ENCODE peak calls at places on chromosomes 5 and 9, in seven cellular contexts. One of them, this sample, is unnamed.
A peak's percentile ranks its signal among the peaks of the same experiment; 100 is the strongest.

GRCh38 chr9:85478847-85479246 is 262.9 kb downstream of the AGTPBP1 start:
- DNase-seq in fibroblast of mammary gland: no peak
- DNase-seq in cardiac fibroblast: no peak
- DNase-seq in neural progenitor cell: no peak
- DNase-seq in GM20000: no peak
- DNase-seq in NCI-H2081: no peak
- DNase-seq in activated effector memory CD4-positive, alpha-beta T cell treated with Interleukin-2 at 50 U/mL for 16 hours: no peak
- DNase-seq in this sample: no peak

GRCh38 chr9:69649566-69650260 is 22.5 kb downstream of the APBA1 start:
- DNase-seq in fibroblast of mammary gland: peak; percentile 63
- DNase-seq in cardiac fibroblast: peak; percentile 44
- DNase-seq in neural progenitor cell: no peak
- DNase-seq in GM20000: no peak
- DNase-seq in NCI-H2081: no peak
- DNase-seq in activated effector memory CD4-positive, alpha-beta T cell treated with Interleukin-2 at 50 U/mL for 16 hours: no peak
- DNase-seq in this sample: no peak

GRCh38 chr9:128886211-128886826 is 4.4 kb downstream of the LRRC8A start:
- DNase-seq in fibroblast of mammary gland: peak; percentile 29
- DNase-seq in cardiac fibroblast: peak; percentile 50
- DNase-seq in neural progenitor cell: no peak
- DNase-seq in GM20000: no peak
- DNase-seq in NCI-H2081: no peak
- DNase-seq in activated effector memory CD4-positive, alpha-beta T cell treated with Interleukin-2 at 50 U/mL for 16 hours: no peak
- DNase-seq in this sample: no peak

GRCh38 chr9:79360387-79361347 is 211.1 kb upstream of the TLE4 start:
- DNase-seq in fibroblast of mammary gland: no peak
- DNase-seq in cardiac fibroblast: peak; percentile 38
- DNase-seq in neural progenitor cell: no peak
- DNase-seq in GM20000: no peak
- DNase-seq in NCI-H2081: peak; percentile 30
- DNase-seq in activated effector memory CD4-positive, alpha-beta T cell treated with Interleukin-2 at 50 U/mL for 16 hours: no peak
- DNase-seq in this sample: no peak

GRCh38 chr5:81789033-81789432 is 38.1 kb upstream of the SSBP2 start:
- DNase-seq in fibroblast of mammary gland: peak; percentile 91
- DNase-seq in cardiac fibroblast: peak; percentile 73
- DNase-seq in neural progenitor cell: no peak
- DNase-seq in GM20000: no peak
- DNase-seq in NCI-H2081: no peak
- DNase-seq in activated effector memory CD4-positive, alpha-beta T cell treated with Interleukin-2 at 50 U/mL for 16 hours: no peak
- DNase-seq in this sample: no peak

GRCh38 chr5:151082976-151083651 is 2.3 kb upstream of the TNIP1 start:
- DNase-seq in fibroblast of mammary gland: peak; percentile 26
- DNase-seq in cardiac fibroblast: peak; percentile 80
- DNase-seq in neural progenitor cell: no peak
- DNase-seq in GM20000: no peak
- DNase-seq in NCI-H2081: no peak
- DNase-seq in activated effector memory CD4-positive, alpha-beta T cell treated with Interleukin-2 at 50 U/mL for 16 hours: peak; percentile 60
- DNase-seq in this sample: no peak

GRCh38 chr5:102010644-102011043 is 285.4 kb downstream of the SLCO4C1 start:
- DNase-seq in fibroblast of mammary gland: no peak
- DNase-seq in cardiac fibroblast: no peak
- DNase-seq in neural progenitor cell: no peak
- DNase-seq in GM20000: no peak
- DNase-seq in NCI-H2081: no peak
- DNase-seq in activated effector memory CD4-positive, alpha-beta T cell treated with Interleukin-2 at 50 U/mL for 16 hours: no peak
- DNase-seq in this sample: no peak

GRCh38 chr9:1298027-1298426 is 247.9 kb downstream of the DMRT2 start:
- DNase-seq in fibroblast of mammary gland: no peak
- DNase-seq in cardiac fibroblast: no peak
- DNase-seq in neural progenitor cell: no peak
- DNase-seq in GM20000: no peak
- DNase-seq in NCI-H2081: no peak
- DNase-seq in activated effector memory CD4-positive, alpha-beta T cell treated with Interleukin-2 at 50 U/mL for 16 hours: no peak
- DNase-seq in this sample: no peak

GRCh38 chr5:43192558-43193170 is 639 bp downstream of the NIM1K start:
- DNase-seq in fibroblast of mammary gland: peak; percentile 40
- DNase-seq in cardiac fibroblast: peak; percentile 41
- DNase-seq in neural progenitor cell: peak; percentile 39
- DNase-seq in GM20000: peak; percentile 41
- DNase-seq in NCI-H2081: peak; percentile 30
- DNase-seq in activated effector memory CD4-positive, alpha-beta T cell treated with Interleukin-2 at 50 U/mL for 16 hours: no peak
- DNase-seq in this sample: peak; percentile 49

GRCh38 chr5:160198886-160199409 is 30.4 kb upstream of the FABP6 start:
- DNase-seq in fibroblast of mammary gland: no peak
- DNase-seq in cardiac fibroblast: no peak
- DNase-seq in neural progenitor cell: peak; percentile 19
- DNase-seq in GM20000: no peak
- DNase-seq in NCI-H2081: no peak
- DNase-seq in activated effector memory CD4-positive, alpha-beta T cell treated with Interleukin-2 at 50 U/mL for 16 hours: no peak
- DNase-seq in this sample: no peak

GRCh38 chr5:37553720-37554402 is 174.7 kb downstream of the WDR70 start:
- DNase-seq in fibroblast of mammary gland: peak; percentile 74
- DNase-seq in cardiac fibroblast: peak; percentile 80
- DNase-seq in neural progenitor cell: no peak
- DNase-seq in GM20000: no peak
- DNase-seq in NCI-H2081: no peak
- DNase-seq in activated effector memory CD4-positive, alpha-beta T cell treated with Interleukin-2 at 50 U/mL for 16 hours: no peak
- DNase-seq in this sample: no peak

GRCh38 chr9:98791147-98792095 is 4.9 kb downstream of the ANKS6 start:
- DNase-seq in fibroblast of mammary gland: peak; percentile 97
- DNase-seq in cardiac fibroblast: peak; percentile 96
- DNase-seq in neural progenitor cell: peak; percentile 80
- DNase-seq in GM20000: peak; percentile 88
- DNase-seq in NCI-H2081: no peak
- DNase-seq in activated effector memory CD4-positive, alpha-beta T cell treated with Interleukin-2 at 50 U/mL for 16 hours: peak; percentile 42
- DNase-seq in this sample: peak; percentile 87

GRCh38 chr5:31990296-31990695 is 183.8 kb downstream of the GOLPH3 start:
- DNase-seq in fibroblast of mammary gland: no peak
- DNase-seq in cardiac fibroblast: peak; percentile 12
- DNase-seq in neural progenitor cell: no peak
- DNase-seq in GM20000: no peak
- DNase-seq in NCI-H2081: no peak
- DNase-seq in activated effector memory CD4-positive, alpha-beta T cell treated with Interleukin-2 at 50 U/mL for 16 hours: no peak
- DNase-seq in this sample: no peak

GRCh38 chr9:20135119-20135697 is 346.4 kb upstream of the SLC24A2 start:
- DNase-seq in fibroblast of mammary gland: no peak
- DNase-seq in cardiac fibroblast: no peak
- DNase-seq in neural progenitor cell: no peak
- DNase-seq in GM20000: no peak
- DNase-seq in NCI-H2081: no peak
- DNase-seq in activated effector memory CD4-positive, alpha-beta T cell treated with Interleukin-2 at 50 U/mL for 16 hours: no peak
- DNase-seq in this sample: no peak

GRCh38 chr5:75550597-75550996 is 38.9 kb downstream of the POLK start:
- DNase-seq in fibroblast of mammary gland: no peak
- DNase-seq in cardiac fibroblast: no peak
- DNase-seq in neural progenitor cell: no peak
- DNase-seq in GM20000: no peak
- DNase-seq in NCI-H2081: no peak
- DNase-seq in activated effector memory CD4-positive, alpha-beta T cell treated with Interleukin-2 at 50 U/mL for 16 hours: no peak
- DNase-seq in this sample: no peak

GRCh38 chr5:56314536-56314935 is 81.4 kb upstream of the ANKRD55 start:
- DNase-seq in fibroblast of mammary gland: peak; percentile 36
- DNase-seq in cardiac fibroblast: peak; percentile 53
- DNase-seq in neural progenitor cell: peak; percentile 12
- DNase-seq in GM20000: peak; percentile 46
- DNase-seq in NCI-H2081: no peak
- DNase-seq in activated effector memory CD4-positive, alpha-beta T cell treated with Interleukin-2 at 50 U/mL for 16 hours: peak; percentile 27
- DNase-seq in this sample: peak; percentile 52

GRCh38 chr5:32223972-32224608 is 50.0 kb upstream of the GOLPH3 start:
- DNase-seq in fibroblast of mammary gland: peak; percentile 52
- DNase-seq in cardiac fibroblast: peak; percentile 40
- DNase-seq in neural progenitor cell: peak; percentile 27
- DNase-seq in GM20000: no peak
- DNase-seq in NCI-H2081: no peak
- DNase-seq in activated effector memory CD4-positive, alpha-beta T cell treated with Interleukin-2 at 50 U/mL for 16 hours: no peak
- DNase-seq in this sample: no peak

GRCh38 chr5:64977779-64978178 is 209.0 kb downstream of the CWC27 start:
- DNase-seq in fibroblast of mammary gland: peak; percentile 86
- DNase-seq in cardiac fibroblast: peak; percentile 65
- DNase-seq in neural progenitor cell: no peak
- DNase-seq in GM20000: no peak
- DNase-seq in NCI-H2081: no peak
- DNase-seq in activated effector memory CD4-positive, alpha-beta T cell treated with Interleukin-2 at 50 U/mL for 16 hours: no peak
- DNase-seq in this sample: no peak

GRCh38 chr5:153629027-153629426 is 138.6 kb downstream of the GRIA1 start:
- DNase-seq in fibroblast of mammary gland: peak; percentile 97
- DNase-seq in cardiac fibroblast: peak; percentile 98
- DNase-seq in neural progenitor cell: peak; percentile 58
- DNase-seq in GM20000: no peak
- DNase-seq in NCI-H2081: no peak
- DNase-seq in activated effector memory CD4-positive, alpha-beta T cell treated with Interleukin-2 at 50 U/mL for 16 hours: no peak
- DNase-seq in this sample: no peak

GRCh38 chr9:31032206-31032605 is 1352.2 kb upstream of the ACO1 start:
- DNase-seq in fibroblast of mammary gland: no peak
- DNase-seq in cardiac fibroblast: no peak
- DNase-seq in neural progenitor cell: no peak
- DNase-seq in GM20000: no peak
- DNase-seq in NCI-H2081: no peak
- DNase-seq in activated effector memory CD4-positive, alpha-beta T cell treated with Interleukin-2 at 50 U/mL for 16 hours: no peak
- DNase-seq in this sample: no peak

GRCh38 chr9:125626187-125626586 is 80.8 kb downstream of the MAPKAP1 start:
- DNase-seq in fibroblast of mammary gland: peak; percentile 44
- DNase-seq in cardiac fibroblast: no peak
- DNase-seq in neural progenitor cell: no peak
- DNase-seq in GM20000: no peak
- DNase-seq in NCI-H2081: no peak
- DNase-seq in activated effector memory CD4-positive, alpha-beta T cell treated with Interleukin-2 at 50 U/mL for 16 hours: no peak
- DNase-seq in this sample: no peak

GRCh38 chr5:175572922-175573321 is 84.9 kb upstream of the HRH2 start:
- DNase-seq in fibroblast of mammary gland: peak; percentile 4
- DNase-seq in cardiac fibroblast: peak; percentile 13
- DNase-seq in neural progenitor cell: no peak
- DNase-seq in GM20000: no peak
- DNase-seq in NCI-H2081: no peak
- DNase-seq in activated effector memory CD4-positive, alpha-beta T cell treated with Interleukin-2 at 50 U/mL for 16 hours: no peak
- DNase-seq in this sample: no peak

GRCh38 chr9:89663264-89663970 is 58.6 kb downstream of the GADD45G start:
- DNase-seq in fibroblast of mammary gland: no peak
- DNase-seq in cardiac fibroblast: no peak
- DNase-seq in neural progenitor cell: no peak
- DNase-seq in GM20000: no peak
- DNase-seq in NCI-H2081: no peak
- DNase-seq in activated effector memory CD4-positive, alpha-beta T cell treated with Interleukin-2 at 50 U/mL for 16 hours: no peak
- DNase-seq in this sample: no peak

GRCh38 chr5:4520557-4520956 is 619.6 kb upstream of the ADAMTS16 start:
- DNase-seq in fibroblast of mammary gland: no peak
- DNase-seq in cardiac fibroblast: no peak
- DNase-seq in neural progenitor cell: no peak
- DNase-seq in GM20000: no peak
- DNase-seq in NCI-H2081: no peak
- DNase-seq in activated effector memory CD4-positive, alpha-beta T cell treated with Interleukin-2 at 50 U/mL for 16 hours: no peak
- DNase-seq in this sample: no peak

GRCh38 chr9:84570482-84571154 is 98.9 kb upstream of the NTRK2 start:
- DNase-seq in fibroblast of mammary gland: no peak
- DNase-seq in cardiac fibroblast: no peak
- DNase-seq in neural progenitor cell: no peak
- DNase-seq in GM20000: no peak
- DNase-seq in NCI-H2081: no peak
- DNase-seq in activated effector memory CD4-positive, alpha-beta T cell treated with Interleukin-2 at 50 U/mL for 16 hours: no peak
- DNase-seq in this sample: no peak

GRCh38 chr5:66518753-66519152 is 77.4 kb upstream of the MAST4 start:
- DNase-seq in fibroblast of mammary gland: no peak
- DNase-seq in cardiac fibroblast: peak; percentile 27
- DNase-seq in neural progenitor cell: no peak
- DNase-seq in GM20000: no peak
- DNase-seq in NCI-H2081: no peak
- DNase-seq in activated effector memory CD4-positive, alpha-beta T cell treated with Interleukin-2 at 50 U/mL for 16 hours: no peak
- DNase-seq in this sample: no peak

GRCh38 chr9:135574943-135575342 is 13.4 kb downstream of the PAEP start:
- DNase-seq in fibroblast of mammary gland: no peak
- DNase-seq in cardiac fibroblast: no peak
- DNase-seq in neural progenitor cell: no peak
- DNase-seq in GM20000: no peak
- DNase-seq in NCI-H2081: no peak
- DNase-seq in activated effector memory CD4-positive, alpha-beta T cell treated with Interleukin-2 at 50 U/mL for 16 hours: no peak
- DNase-seq in this sample: no peak

GRCh38 chr9:125361837-125362531 is 100.4 kb downstream of the GAPVD1 start:
- DNase-seq in fibroblast of mammary gland: peak; percentile 39
- DNase-seq in cardiac fibroblast: peak; percentile 39
- DNase-seq in neural progenitor cell: peak; percentile 38
- DNase-seq in GM20000: no peak
- DNase-seq in NCI-H2081: no peak
- DNase-seq in activated effector memory CD4-positive, alpha-beta T cell treated with Interleukin-2 at 50 U/mL for 16 hours: no peak
- DNase-seq in this sample: no peak

GRCh38 chr9:87579761-87580626 is 82.3 kb downstream of the DAPK1 start:
- DNase-seq in fibroblast of mammary gland: no peak
- DNase-seq in cardiac fibroblast: peak; percentile 18
- DNase-seq in neural progenitor cell: no peak
- DNase-seq in GM20000: no peak
- DNase-seq in NCI-H2081: no peak
- DNase-seq in activated effector memory CD4-positive, alpha-beta T cell treated with Interleukin-2 at 50 U/mL for 16 hours: no peak
- DNase-seq in this sample: no peak

GRCh38 chr9:125631391-125632085 is 75.5 kb downstream of the MAPKAP1 start:
- DNase-seq in fibroblast of mammary gland: peak; percentile 68
- DNase-seq in cardiac fibroblast: peak; percentile 74
- DNase-seq in neural progenitor cell: peak; percentile 59
- DNase-seq in GM20000: peak; percentile 72
- DNase-seq in NCI-H2081: peak; percentile 40
- DNase-seq in activated effector memory CD4-positive, alpha-beta T cell treated with Interleukin-2 at 50 U/mL for 16 hours: no peak
- DNase-seq in this sample: peak; percentile 61

GRCh38 chr9:108478431-108478837 is 377.4 kb downstream of the ACTL7B start:
- DNase-seq in fibroblast of mammary gland: peak; percentile 99
- DNase-seq in cardiac fibroblast: peak; percentile 93
- DNase-seq in neural progenitor cell: no peak
- DNase-seq in GM20000: no peak
- DNase-seq in NCI-H2081: no peak
- DNase-seq in activated effector memory CD4-positive, alpha-beta T cell treated with Interleukin-2 at 50 U/mL for 16 hours: no peak
- DNase-seq in this sample: no peak

GRCh38 chr5:115096034-115096769 is 73.5 kb downstream of the TRIM36 start:
- DNase-seq in fibroblast of mammary gland: peak; percentile 36
- DNase-seq in cardiac fibroblast: peak; percentile 5
- DNase-seq in neural progenitor cell: no peak
- DNase-seq in GM20000: no peak
- DNase-seq in NCI-H2081: no peak
- DNase-seq in activated effector memory CD4-positive, alpha-beta T cell treated with Interleukin-2 at 50 U/mL for 16 hours: no peak
- DNase-seq in this sample: no peak

GRCh38 chr9:131677445-131678180 is 62.3 kb downstream of the RAPGEF1 start:
- DNase-seq in fibroblast of mammary gland: peak; percentile 77
- DNase-seq in cardiac fibroblast: peak; percentile 80
- DNase-seq in neural progenitor cell: peak; percentile 39
- DNase-seq in GM20000: peak; percentile 59
- DNase-seq in NCI-H2081: no peak
- DNase-seq in activated effector memory CD4-positive, alpha-beta T cell treated with Interleukin-2 at 50 U/mL for 16 hours: no peak
- DNase-seq in this sample: no peak

GRCh38 chr9:135275163-135275925 is 187.9 kb downstream of the OLFM1 start:
- DNase-seq in fibroblast of mammary gland: no peak
- DNase-seq in cardiac fibroblast: no peak
- DNase-seq in neural progenitor cell: no peak
- DNase-seq in GM20000: no peak
- DNase-seq in NCI-H2081: no peak
- DNase-seq in activated effector memory CD4-positive, alpha-beta T cell treated with Interleukin-2 at 50 U/mL for 16 hours: no peak
- DNase-seq in this sample: no peak

This sample was measured in GM13976.